ENCODE peak calls at places on chromosomes 5 and 9, in five cellular contexts. H, O, S, M and F are unnamed samples. For H3K9me3, the result is how much of the 10 kb centered on the place peaks cover.

GRCh38 chr5:172450861-172451695 is 3.2 kb downstream of the SH3PXD2B start:
- DNase-seq in H (peak), S (peak), M (no peak), O (no peak), F (no peak)

GRCh38 chr9:71721786-71722295 is 46.5 kb downstream of the CEMIP2 start:
- DNase-seq in S (no peak), M (no peak), O (peak), H (no peak), F (no peak)

GRCh38 chr5:115209279-115209678 is 39.6 kb upstream of the TRIM36 start:
- DNase-seq in H (peak), S (peak), O (peak), M (peak), F (no peak)

GRCh38 chr5:78522476-78523105 is 126.0 kb downstream of the LHFPL2 start:
- DNase-seq in M (no peak), H (no peak), O (no peak), S (no peak), F (no peak)

GRCh38 chr9:118618091-118618490 is 751.1 kb downstream of the BRINP1 start:
- DNase-seq in M (no peak), S (no peak), H (no peak), O (no peak), F (no peak)

GRCh38 chr9:83006378-83006777 is 56.6 kb downstream of the RASEF start:
- DNase-seq in S (no peak), O (no peak), H (no peak), M (no peak), F (no peak)

GRCh38 chr9:35616681-35617459 is 1.3 kb downstream of the CD72 start:
- DNase-seq in H (peak), O (peak), M (peak), S (peak), F (peak)

GRCh38 chr9:126667190-126668055 is 53.7 kb downstream of the LMX1B start:
- DNase-seq in M (no peak), H (no peak), S (no peak), O (no peak), F (no peak)

GRCh38 chr5:173412566-173412965 is 84.4 kb upstream of the STC2 start:
- DNase-seq in O (peak), S (no peak), M (no peak), H (no peak), F (no peak)

DNA sequence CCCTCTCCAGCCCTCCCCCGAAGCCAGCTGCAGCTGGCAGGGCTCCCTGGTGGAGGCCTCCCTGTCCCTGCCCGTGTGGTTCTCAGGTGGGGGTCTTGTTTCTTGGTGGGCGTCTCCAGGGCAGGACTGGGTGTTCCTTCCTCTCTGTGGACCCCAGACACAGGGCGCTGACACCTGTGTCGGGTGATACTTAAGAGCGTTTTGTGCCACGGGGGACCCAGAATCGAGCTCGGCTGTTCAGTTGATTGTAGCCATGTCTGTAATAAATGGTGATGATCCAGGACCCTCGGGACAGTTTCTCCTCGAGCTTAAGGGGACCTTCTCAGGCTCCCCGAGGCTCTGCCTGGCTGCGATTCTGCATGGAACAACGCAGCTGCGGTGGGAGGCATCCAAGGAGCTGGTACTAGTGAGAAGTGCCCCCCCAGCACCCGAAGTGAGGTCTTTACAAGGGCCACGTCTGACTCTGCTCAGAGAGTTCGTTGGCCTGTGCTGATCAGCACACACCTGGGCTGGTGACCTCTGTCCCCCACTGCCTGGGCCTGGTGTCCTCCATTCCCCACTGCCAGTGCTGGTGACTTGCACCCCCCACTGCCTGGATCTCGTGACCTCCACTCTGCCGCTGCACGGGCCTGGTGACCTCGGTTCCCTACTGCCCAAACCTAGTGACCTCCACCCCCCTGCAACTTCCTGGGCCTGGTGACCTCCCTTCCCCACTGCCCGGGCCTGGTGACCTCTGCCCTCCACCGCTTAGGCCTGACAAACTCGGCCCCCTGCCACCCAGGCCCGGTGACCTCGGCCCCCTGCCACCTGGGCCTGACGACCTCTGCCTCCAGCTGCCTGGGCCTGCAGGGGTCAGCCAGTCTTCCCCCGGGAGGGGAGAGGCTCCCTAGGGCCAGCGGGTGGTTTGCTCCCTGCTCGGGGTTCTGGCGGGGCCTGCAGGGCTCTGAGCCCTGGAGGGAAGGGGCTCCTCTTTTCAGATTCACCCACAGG is 36.0 kb downstream of the NDUFS6 start:
- DNase-seq in M (no peak), H (no peak), O (no peak), S (no peak), F (no peak)
- H3K9me3 ChIP-seq in M (under half), H (under half), O (under half), S (under half), F (under half)

GRCh38 chr5:158514961-158515359 is 584.8 kb downstream of the EBF1 start:
- DNase-seq in H (no peak), O (no peak), M (no peak), S (no peak), F (no peak)

GRCh38 chr5:158522761-158523160 is 577.0 kb downstream of the EBF1 start:
- DNase-seq in O (no peak), M (peak), S (no peak), H (no peak), F (peak)

GRCh38 chr5:158516521-158516920 is 583.2 kb downstream of the EBF1 start:
- DNase-seq in H (no peak), M (no peak), O (no peak), S (no peak), F (no peak)

GRCh38 chr5:158522001-158522400 is 577.7 kb downstream of the EBF1 start:
- DNase-seq in O (no peak), M (no peak), H (no peak), S (no peak), F (no peak)

DNA sequence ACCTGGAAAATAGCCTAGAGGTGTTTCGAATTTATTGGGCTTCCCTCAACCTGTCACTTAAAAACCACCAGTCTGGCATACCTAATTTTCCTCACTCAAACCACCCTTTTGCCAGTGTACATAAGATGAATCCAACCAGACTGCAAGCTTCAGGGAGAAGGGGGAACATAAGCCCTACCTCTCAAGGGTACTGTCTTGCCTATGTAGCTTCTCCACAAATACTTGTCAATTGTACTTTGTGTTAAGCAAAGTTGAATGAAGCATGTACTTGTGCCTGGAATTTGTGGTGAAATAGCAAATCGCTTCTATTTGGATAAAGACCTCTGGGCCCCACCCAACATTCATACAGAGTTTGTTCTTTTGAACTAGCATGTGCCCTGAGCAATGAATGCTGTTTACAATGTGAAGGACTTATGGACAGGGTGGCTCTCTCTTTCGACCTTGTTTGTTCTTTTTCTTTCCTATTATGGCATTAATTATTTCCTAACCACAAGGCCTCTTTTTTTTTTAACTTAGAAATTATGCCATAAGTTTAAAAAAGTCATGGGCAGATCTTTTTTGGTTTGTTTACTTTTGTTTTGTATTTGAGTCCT is 580.2 kb downstream of the EBF1 start:
- DNase-seq in M (no peak), O (no peak), S (no peak), H (no peak), F (no peak)
- H3K9me3 ChIP-seq in M (under half), O (under half), S (under half), H (under half), F (under half)

GRCh38 chr5:63008195-63008594 is 429.6 kb downstream of the LRRC70 start:
- DNase-seq in O (no peak), S (no peak), H (no peak), M (no peak), F (no peak)
- H3K9me3 ChIP-seq in O (under half), S (under half), H (under half), M (under half), F (under half)

GRCh38 chr5:158629591-158630312 is 470.0 kb downstream of the EBF1 start:
- DNase-seq in H (no peak), S (no peak), O (no peak), M (no peak), F (no peak)
- H3K9me3 ChIP-seq in H (under half), S (under half), O (under half), M (under half), F (under half)

GRCh38 chr5:3075309-3075708 is 323.8 kb upstream of the IRX2 start:
- DNase-seq in M (no peak), H (no peak), O (no peak), S (no peak), F (no peak)
- H3K9me3 ChIP-seq in M (under half), H (under half), O (under half), S (under half), F (under half)